ENCODE peak calls at places on chromosomes 1 and 21, in four cellular contexts. J, T, F and S are unnamed samples.

GRCh38 chr21:45405819-45406762 is 1.1 kb downstream of the COL18A1 start:
- DNase-seq in T (peak), J (no peak), F (peak), S (peak)

GRCh38 chr1:112446411-112446810 is 50.4 kb downstream of the CTTNBP2NL start:
- DNase-seq in T (no peak), J (no peak), F (no peak), S (no peak)

GRCh38 chr1:99634971-99635624 is 10.8 kb upstream of the PALMD start:
- DNase-seq in T (no peak), J (no peak), F (peak), S (no peak)

GRCh38 chr1:101587749-101588148 is 350.9 kb downstream of the S1PR1 start:
- DNase-seq in J (no peak), T (no peak), F (no peak), S (no peak)

GRCh38 chr1:12433323-12434053 is 184.5 kb downstream of the DHRS3 start:
- DNase-seq in T (no peak), F (no peak), J (no peak), S (no peak)

GRCh38 chr1:51906306-51907078 is 28.0 kb upstream of the NRDC start:
- DNase-seq in T (no peak), F (no peak), J (no peak), S (no peak)

GRCh38 chr1:8889103-8889846 is 10.8 kb upstream of the ENO1 start:
- DNase-seq in T (no peak), J (no peak), F (no peak), S (no peak)

GRCh38 chr1:170426596-170426995 is 105.4 kb upstream of the GORAB start:
- DNase-seq in T (no peak), J (no peak), F (no peak), S (no peak)

GRCh38 chr1:38193040-38193439 is 146.4 kb upstream of the POU3F1 start:
- DNase-seq in T (no peak), J (no peak), F (no peak), S (no peak)